ENCODE peak calls at places on chromosomes 3 and 15, in eight cellular contexts. I, H, Z, O, V, S, W and G are unnamed samples.

GRCh38 chr3:15029625-15030024 is 35.5 kb downstream of the MRPS25 start:
- DNase-seq in I (no peak), H (no peak), Z (no peak), O (no peak), V (no peak), S (no peak), W (no peak), G (no peak)

GRCh38 chr15:77019476-77020331 is 24.8 kb downstream of the PSTPIP1 start:
- DNase-seq in I (peak; percentile 14), H (peak; percentile 47), Z (no peak), O (no peak), V (no peak), S (no peak), W (no peak), G (no peak)

GRCh38 chr3:89372456-89372855 is 265.0 kb downstream of the EPHA3 start:
- DNase-seq in I (no peak), H (no peak), Z (peak; percentile 12), O (peak; percentile 17), V (no peak), S (no peak), W (no peak), G (no peak)

GRCh38 chr3:126551839-126552687 is 6.7 kb downstream of the C3orf22 start:
- DNase-seq in I (no peak), H (no peak), Z (no peak), O (no peak), V (no peak), S (peak; percentile 1), W (no peak), G (no peak)

GRCh38 chr3:182220013-182220412 is 508.3 kb downstream of the SOX2 start:
- DNase-seq in I (no peak), H (no peak), Z (no peak), O (no peak), V (no peak), S (no peak), W (no peak), G (no peak)

GRCh38 chr3:94336076-94336741 is 273.3 kb downstream of the NSUN3 start:
- DNase-seq in I (peak; percentile 43), H (peak; percentile 56), Z (peak; percentile 50), O (peak; percentile 19), V (no peak), S (peak; percentile 12), W (peak; percentile 78), G (no peak)

GRCh38 chr3:126537116-126537729 is 13.3 kb downstream of the CHST13 start:
- DNase-seq in I (no peak), H (no peak), Z (no peak), O (no peak), V (no peak), S (no peak), W (no peak), G (peak; percentile 25)

GRCh38 chr3:23748398-23749110 is 57.2 kb upstream of the UBE2E1 start:
- DNase-seq in I (no peak), H (peak; percentile 18), Z (no peak), O (no peak), V (no peak), S (no peak), W (peak; percentile 86), G (no peak)

GRCh38 chr3:151203053-151203420 is at the start of gene GPR171:
- DNase-seq in I (no peak), H (no peak), Z (no peak), O (no peak), V (peak; percentile 38), S (no peak), W (no peak), G (no peak)

GRCh38 chr3:62604301-62604700 is 231.0 kb upstream of the FEZF2 start:
- DNase-seq in I (peak; percentile 74), H (peak; percentile 88), Z (no peak), O (peak; percentile 61), V (no peak), S (no peak), W (peak; percentile 93), G (no peak)

GRCh38 chr3:46947981-46948791 is 28.4 kb downstream of the CCDC12 start:
- DNase-seq in I (peak; percentile 62), H (peak; percentile 57), Z (no peak), O (no peak), V (no peak), S (no peak), W (peak; percentile 28), G (peak; percentile 90)

GRCh38 chr3:193863657-193864323 is 270.8 kb downstream of the OPA1 start:
- DNase-seq in I (no peak), H (no peak), Z (no peak), O (no peak), V (no peak), S (no peak), W (no peak), G (no peak)

GRCh38 chr3:77348244-77348855 is 308.5 kb downstream of the ROBO2 start:
- DNase-seq in I (peak; percentile 14), H (peak; percentile 50), Z (no peak), O (no peak), V (no peak), S (peak; percentile 53), W (peak; percentile 24), G (peak; percentile 33)

GRCh38 chr3:195240939-195241338 is 30.0 kb downstream of the XXYLT1 start:
- DNase-seq in I (no peak), H (no peak), Z (no peak), O (no peak), V (no peak), S (no peak), W (no peak), G (no peak)

GRCh38 chr3:19420159-19420558 is 271.8 kb downstream of the KCNH8 start:
- DNase-seq in I (no peak), H (no peak), Z (no peak), O (no peak), V (no peak), S (no peak), W (no peak), G (no peak)

GRCh38 chr3:107235193-107235922 is 141.9 kb upstream of the CCDC54 start:
- DNase-seq in I (no peak), H (peak; percentile 15), Z (no peak), O (no peak), V (no peak), S (no peak), W (no peak), G (no peak)

GRCh38 chr3:83928391-83928790 is 1030.4 kb upstream of the CADM2 start:
- DNase-seq in I (peak; percentile 23), H (peak; percentile 33), Z (no peak), O (no peak), V (no peak), S (peak; percentile 8), W (peak; percentile 27), G (peak; percentile 19)

GRCh38 chr3:135125171-135125801 is 330.2 kb downstream of the EPHB1 start:
- DNase-seq in I (no peak), H (peak; percentile 38), Z (no peak), O (peak; percentile 20), V (peak; percentile 31), S (peak; percentile 55), W (peak; percentile 5), G (peak; percentile 37)

GRCh38 chr15:70244978-70245542 is 147.3 kb upstream of the TLE3 start:
- DNase-seq in I (no peak), H (no peak), Z (no peak), O (no peak), V (no peak), S (no peak), W (no peak), G (no peak)

GRCh38 chr3:53071882-53072431 is 26.1 kb upstream of the SFMBT1 start:
- DNase-seq in I (no peak), H (no peak), Z (no peak), O (no peak), V (no peak), S (no peak), W (no peak), G (no peak)

GRCh38 chr3:99625237-99625622 is 13.2 kb upstream of the COL8A1 start:
- DNase-seq in I (no peak), H (no peak), Z (no peak), O (no peak), V (no peak), S (no peak), W (no peak), G (no peak)

GRCh38 chr3:72520690-72521308 is 327.4 kb downstream of the SHQ1 start:
- DNase-seq in I (no peak), H (peak; percentile 73), Z (no peak), O (peak; percentile 66), V (peak; percentile 45), S (no peak), W (peak; percentile 86), G (no peak)

GRCh38 chr15:68378595-68378994 is 53.4 kb downstream of the ITGA11 start:
- DNase-seq in I (no peak), H (no peak), Z (no peak), O (no peak), V (no peak), S (no peak), W (no peak), G (no peak)

GRCh38 chr3:193134895-193135294 is 106.1 kb upstream of the PLAAT1 start:
- DNase-seq in I (peak; percentile 62), H (peak; percentile 87), Z (no peak), O (peak; percentile 55), V (no peak), S (no peak), W (peak; percentile 8), G (no peak)

GRCh38 chr3:110995461-110996226 is 76.0 kb upstream of the NECTIN3 start:
- DNase-seq in I (peak; percentile 8), H (peak; percentile 36), Z (no peak), O (no peak), V (no peak), S (no peak), W (peak; percentile 27), G (peak; percentile 22)

GRCh38 chr3:10273697-10274305 is 18.9 kb downstream of the GHRL start:
- DNase-seq in I (no peak), H (peak; percentile 87), Z (no peak), O (no peak), V (no peak), S (no peak), W (peak; percentile 36), G (no peak)

GRCh38 chr15:83654379-83655236 is 685 bp downstream of the ADAMTSL3 start:
- DNase-seq in I (no peak), H (peak; percentile 66), Z (no peak), O (no peak), V (no peak), S (peak; percentile 22), W (no peak), G (no peak)

GRCh38 chr3:31622636-31623288 is 90.0 kb downstream of the STT3B start:
- DNase-seq in I (no peak), H (no peak), Z (no peak), O (no peak), V (peak; percentile 20), S (no peak), W (no peak), G (no peak)

GRCh38 chr15:61994216-61994615 is 66.0 kb downstream of the VPS13C start:
- DNase-seq in I (no peak), H (peak; percentile 32), Z (no peak), O (peak; percentile 3), V (no peak), S (no peak), W (peak; percentile 11), G (no peak)

GRCh38 chr15:57565326-57565725 is 26.4 kb upstream of the MYZAP start:
- DNase-seq in I (no peak), H (no peak), Z (no peak), O (no peak), V (no peak), S (no peak), W (no peak), G (no peak)

GRCh38 chr3:126448141-126448892 is 27.4 kb downstream of the ZXDC start:
- DNase-seq in I (no peak), H (no peak), Z (no peak), O (no peak), V (no peak), S (no peak), W (no peak), G (no peak)

GRCh38 chr3:32238816-32239637 is 547 bp downstream of the CMTM8 start:
- DNase-seq in I (no peak), H (peak; percentile 44), Z (no peak), O (peak; percentile 14), V (peak; percentile 40), S (peak; percentile 51), W (peak; percentile 36), G (no peak)

GRCh38 chr3:180229113-180229512 is 192.4 kb upstream of the PEX5L start:
- DNase-seq in I (no peak), H (peak; percentile 1), Z (no peak), O (no peak), V (no peak), S (no peak), W (peak; percentile 4), G (peak; percentile 4)